ENCODE peak calls at places on chromosomes 2 and 18, in four cellular contexts. X is WTC11, Y is fibroblast of lung, W is mammary epithelial cell. B is an unnamed sample.

GRCh38 chr2:241842067-241842415 is 16.7 kb downstream of the PDCD1 start:
- DNase-seq in Y (no peak), X (no peak), W (no peak), B (no peak)

GRCh38 chr18:13541621-13542519 is 184.5 kb downstream of the FAM210A start:
- DNase-seq in W (no peak), X (no peak), Y (no peak), B (no peak)

GRCh38 chr2:151842830-151843668 is 14.8 kb upstream of the ARL5A start:
- DNase-seq in X (no peak), Y (no peak), W (no peak), B (no peak)

GRCh38 chr2:98598781-98599428 is 9.4 kb downstream of the COA5 start:
- DNase-seq in W (peak; percentile 62), Y (peak; percentile 50), X (no peak), B (peak; percentile 61)

GRCh38 chr2:217868911-217869334 is 133.9 kb downstream of the TNS1 start:
- DNase-seq in W (no peak), Y (peak; percentile 73), X (no peak), B (no peak)

GRCh38 chr2:46315103-46315890 is 18.1 kb downstream of the EPAS1 start:
- DNase-seq in X (no peak), Y (peak; percentile 97), W (peak; percentile 98), B (peak; percentile 100)

GRCh38 chr18:34600118-34600517 is 110.0 kb upstream of the DTNA start:
- DNase-seq in W (peak; percentile 19), X (no peak), Y (peak; percentile 40), B (peak; percentile 16)

GRCh38 chr2:222859786-222860726 is 780 bp upstream of the ACSL3 start:
- DNase-seq in W (peak; percentile 98), X (peak; percentile 30), Y (peak; percentile 53), B (peak; percentile 99)

GRCh38 chr18:12015697-12016062 is 34.4 kb downstream of the IMPA2 start:
- DNase-seq in Y (peak; percentile 49), X (no peak), W (peak; percentile 80), B (peak; percentile 94)

GRCh38 chr2:224915126-224915525 is 127.1 kb downstream of the DOCK10 start:
- DNase-seq in Y (peak; percentile 24), W (no peak), X (no peak), B (no peak)

GRCh38 chr2:10407841-10408648 is 40.1 kb downstream of the ODC1 start:
- DNase-seq in Y (peak; percentile 81), X (no peak), W (peak; percentile 86), B (peak; percentile 99)

GRCh38 chr2:33696234-33696633 is 97.1 kb upstream of the FAM98A start:
- DNase-seq in Y (no peak), W (no peak), X (no peak), B (no peak)

GRCh38 chr2:142008135-142008744 is 122.6 kb downstream of the LRP1B start:
- DNase-seq in Y (peak; percentile 31), X (no peak), W (no peak), B (no peak)

GRCh38 chr2:200092235-200092634 is 136.9 kb downstream of the MAIP1 start:
- DNase-seq in Y (no peak), X (no peak), W (no peak), B (no peak)

GRCh38 chr2:138421971-138422335 is 79.6 kb upstream of the SPOPL start:
- DNase-seq in Y (peak; percentile 90), W (peak; percentile 91), X (no peak), B (peak; percentile 80)

GRCh38 chr2:43707255-43707654 is 31.0 kb upstream of the C1GALT1C1L start:
- DNase-seq in Y (peak; percentile 84), X (no peak), W (no peak), B (peak; percentile 71)

GRCh38 chr2:42200534-42201227 is 31.5 kb downstream of the EML4 start:
- DNase-seq in W (no peak), Y (peak; percentile 79), X (no peak), B (no peak)

GRCh38 chr2:71067567-71068217 is 756 bp upstream of the NAGK start:
- DNase-seq in X (peak; percentile 22), Y (peak; percentile 20), W (no peak), B (no peak)

GRCh38 chr18:73891572-73892421 is 255.8 kb downstream of the FBXO15 start:
- DNase-seq in Y (no peak), W (no peak), X (peak; percentile 72), B (peak; percentile 6)

GRCh38 chr2:205706769-205707375 is 24.6 kb downstream of the NRP2 start:
- DNase-seq in X (no peak), W (peak; percentile 56), Y (peak; percentile 98), B (peak; percentile 44)

GRCh38 chr2:105812180-105813044 is 67.7 kb downstream of the NCK2 start:
- DNase-seq in Y (peak; percentile 96), W (peak; percentile 96), X (no peak), B (no peak)

GRCh38 chr2:148391324-148391723 is 253.2 kb upstream of the EPC2 start:
- DNase-seq in W (peak; percentile 5), X (no peak), Y (peak; percentile 83), B (peak; percentile 1)

GRCh38 chr2:216810399-216811160 is 49.3 kb downstream of the TNP1 start:
- DNase-seq in Y (no peak), W (no peak), X (no peak), B (no peak)

GRCh38 chr2:81213598-81213997 is 909.0 kb upstream of the LRRTM1 start:
- DNase-seq in X (no peak), W (no peak), Y (no peak), B (no peak)

GRCh38 chr2:210502997-210503621 is 26.6 kb upstream of the LANCL1 start:
- DNase-seq in Y (peak; percentile 33), W (peak; percentile 49), X (peak; percentile 47), B (peak; percentile 51)

GRCh38 chr2:163369111-163369510 is 366.7 kb downstream of the FIGN start:
- DNase-seq in Y (no peak), W (no peak), X (no peak), B (no peak)

GRCh38 chr18:34710430-34711386 is 610 bp downstream of the DTNA start:
- DNase-seq in W (no peak), X (no peak), Y (peak; percentile 57), B (no peak)

GRCh38 chr2:149467461-149467860 is 120.1 kb downstream of the MMADHC start:
- DNase-seq in W (no peak), Y (no peak), X (no peak), B (no peak)

GRCh38 chr18:55779711-55780590 is 192.0 kb upstream of the TCF4 start:
- DNase-seq in X (peak; percentile 51), Y (peak; percentile 46), W (no peak), B (no peak)

GRCh38 chr18:77517901-77518300 is 268.3 kb downstream of the GALR1 start:
- DNase-seq in X (no peak), Y (no peak), W (no peak), B (no peak)

GRCh38 chr2:42809876-42810125 is 17.4 kb upstream of the HAAO start:
- DNase-seq in W (peak; percentile 63), X (peak; percentile 83), Y (peak; percentile 79), B (peak; percentile 80)

GRCh38 chr2:192657364-192657763 is 462.6 kb upstream of the TMEFF2 start:
- DNase-seq in W (no peak), Y (no peak), X (no peak), B (no peak)

GRCh38 chr2:12083081-12083569 is 336.7 kb downstream of the LPIN1 start:
- DNase-seq in W (no peak), Y (no peak), X (no peak), B (no peak)

GRCh38 chr2:229257980-229258379 is 13.1 kb downstream of the PID1 start:
- DNase-seq in X (no peak), W (no peak), Y (no peak), B (no peak)

GRCh38 chr2:96541753-96542152 is 5.2 kb downstream of the ARID5A start:
- DNase-seq in Y (no peak), W (no peak), X (no peak), B (no peak)

GRCh38 chr18:2415656-2416055 is 155.6 kb downstream of the METTL4 start:
- DNase-seq in W (no peak), Y (no peak), X (no peak), B (no peak)

GRCh38 chr2:176553685-176554106 is 284.5 kb downstream of the MTX2 start:
- DNase-seq in Y (peak; percentile 53), X (peak; percentile 50), W (peak; percentile 43), B (peak; percentile 68)

GRCh38 chr2:215727507-215728503 is 285.5 kb downstream of the MREG start:
- DNase-seq in X (no peak), Y (peak; percentile 91), W (peak; percentile 83), B (no peak)

GRCh38 chr2:106534471-106534870 is 47.3 kb downstream of the CD8B2 start:
- DNase-seq in Y (no peak), W (no peak), X (no peak), B (no peak)

DNA sequence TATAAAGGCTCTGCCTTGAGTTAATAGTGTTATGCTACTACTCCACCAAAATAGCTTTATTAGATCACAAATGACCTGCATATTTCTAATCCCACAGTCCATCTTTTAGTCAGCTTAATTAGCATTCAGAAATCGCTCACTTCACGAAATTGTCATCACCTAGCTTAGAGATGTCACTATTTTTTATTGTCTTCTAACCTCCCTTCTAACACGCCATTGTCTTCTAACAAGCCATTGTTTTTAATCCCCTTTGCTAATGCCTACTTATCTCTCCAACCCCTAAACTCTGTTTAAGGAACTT is 97.1 kb downstream of the EPB41L5 start:
- DNase-seq in W (no peak), Y (no peak), X (no peak), B (no peak)
- TF ChIP-seq CTCF in W (no peak), Y (no peak), X (no peak), B (peak; percentile 3)

GRCh38 chr2:65256088-65256487 is 28.5 kb downstream of the ACTR2 start:
- DNase-seq in Y (no peak), X (no peak), W (no peak), B (no peak)
- TF ChIP-seq CTCF in Y (no peak), X (no peak), W (peak; percentile 33), B (no peak)

DNA sequence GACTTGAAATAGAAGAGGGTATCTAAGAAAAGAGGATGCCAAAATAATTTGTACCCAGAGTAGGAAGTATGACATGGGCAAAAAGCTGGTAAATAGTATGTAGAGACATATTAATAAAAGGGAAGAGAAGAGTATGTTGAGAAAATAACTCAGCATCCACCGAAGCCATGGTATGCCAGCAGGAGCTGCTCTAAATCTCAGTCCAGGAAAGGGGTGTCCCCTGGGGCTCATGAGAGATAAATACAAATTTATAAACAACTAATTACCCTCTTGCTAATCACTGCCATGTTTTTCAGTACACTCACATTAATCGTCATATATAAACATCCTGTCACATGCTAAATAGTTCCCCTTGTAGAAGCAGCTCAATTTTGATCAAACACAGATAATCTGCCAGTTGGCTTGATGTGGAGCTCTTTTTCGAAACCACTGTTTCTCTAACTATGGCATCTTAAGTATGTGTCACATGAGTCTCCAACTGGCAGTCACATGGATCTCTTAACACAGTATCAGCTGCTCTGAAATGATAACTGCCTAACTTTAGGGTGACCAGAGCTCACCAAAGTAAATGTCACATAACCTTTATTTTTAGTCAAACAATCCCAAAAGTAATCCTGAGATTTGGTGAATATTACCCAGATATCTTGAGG is 31.9 kb downstream of the EXOC6B start:
- DNase-seq in W (no peak), Y (peak; percentile 34), X (no peak), B (no peak)
- TF ChIP-seq CTCF in W (no peak), Y (no peak), X (no peak), B (no peak)

GRCh38 chr2:168336786-168337388 is 89.5 kb upstream of the STK39 start:
- DNase-seq in Y (no peak), W (peak; percentile 83), X (peak; percentile 74), B (peak; percentile 86)
- TF ChIP-seq CTCF in Y (no peak), W (peak; percentile 94), X (peak; percentile 23), B (peak; percentile 44)

B was measured in MCF 10A.